ENCODE peak calls at places on chromosome 12, in six cellular contexts. V, U, O, W, H and Z are unnamed samples.

GRCh38 chr12:132451172-132451835 is 38.6 kb upstream of the FBRSL1 start:
- DNase-seq in V (no peak), U (no peak), O (no peak), W (peak; percentile 48), H (no peak), Z (peak; percentile 85)

GRCh38 chr12:93541578-93542217 is 30.8 kb upstream of the SOCS2 start:
- DNase-seq in V (no peak), U (no peak), O (no peak), W (no peak), H (no peak), Z (no peak)

GRCh38 chr12:12684375-12685106 is 11.4 kb downstream of the GPR19 start:
- DNase-seq in V (no peak), U (peak; percentile 20), O (peak; percentile 63), W (no peak), H (peak; percentile 67), Z (no peak)

GRCh38 chr12:132167610-132168310 is 23.5 kb downstream of the NOC4L start:
- DNase-seq in V (no peak), U (no peak), O (no peak), W (no peak), H (no peak), Z (peak; percentile 85)

GRCh38 chr12:72523754-72524153 is 251.6 kb downstream of the TRHDE start:
- DNase-seq in V (no peak), U (no peak), O (no peak), W (no peak), H (no peak), Z (no peak)

GRCh38 chr12:51590347-51591019 is 550 bp upstream of the SCN8A start:
- DNase-seq in V (peak; percentile 22), U (peak; percentile 27), O (peak; percentile 46), W (peak; percentile 60), H (peak; percentile 94), Z (no peak)

GRCh38 chr12:124994435-124994975 is 1.1 kb downstream of the BRI3BP start:
- DNase-seq in V (no peak), U (peak; percentile 34), O (peak; percentile 21), W (no peak), H (no peak), Z (no peak)

GRCh38 chr12:93723568-93723930 is 46.4 kb downstream of the CRADD start:
- DNase-seq in V (no peak), U (no peak), O (no peak), W (no peak), H (no peak), Z (no peak)

GRCh38 chr12:54412348-54412747 is 6.7 kb downstream of the ITGA5 start:
- DNase-seq in V (no peak), U (no peak), O (no peak), W (no peak), H (no peak), Z (no peak)

GRCh38 chr12:129226005-129226404 is 372.7 kb downstream of the GLT1D1 start:
- DNase-seq in V (no peak), U (no peak), O (no peak), W (no peak), H (no peak), Z (no peak)

GRCh38 chr12:91139264-91139663 is 28.0 kb upstream of the LUM start:
- DNase-seq in V (no peak), U (no peak), O (no peak), W (no peak), H (no peak), Z (no peak)

GRCh38 chr12:77847665-77848431 is 17.2 kb downstream of the NAV3 start:
- DNase-seq in V (no peak), U (peak; percentile 98), O (peak; percentile 90), W (no peak), H (no peak), Z (no peak)

GRCh38 chr12:32944195-32944594 is 47.6 kb upstream of the PKP2 start:
- DNase-seq in V (no peak), U (peak; percentile 74), O (peak; percentile 83), W (no peak), H (no peak), Z (no peak)

GRCh38 chr12:5440973-5441372 is 9.1 kb downstream of the NTF3 start:
- DNase-seq in V (no peak), U (no peak), O (no peak), W (no peak), H (no peak), Z (no peak)

GRCh38 chr12:7271904-7272303 is 32.0 kb upstream of the ACSM4 start:
- DNase-seq in V (no peak), U (peak; percentile 11), O (no peak), W (no peak), H (no peak), Z (no peak)

GRCh38 chr12:27276275-27276674 is 32.2 kb downstream of the STK38L start:
- DNase-seq in V (no peak), U (no peak), O (no peak), W (no peak), H (no peak), Z (no peak)
- TF ChIP-seq CTCF in V (no peak), U (no peak), O (no peak), W (no peak), H (no peak), Z (no peak)

DNA sequence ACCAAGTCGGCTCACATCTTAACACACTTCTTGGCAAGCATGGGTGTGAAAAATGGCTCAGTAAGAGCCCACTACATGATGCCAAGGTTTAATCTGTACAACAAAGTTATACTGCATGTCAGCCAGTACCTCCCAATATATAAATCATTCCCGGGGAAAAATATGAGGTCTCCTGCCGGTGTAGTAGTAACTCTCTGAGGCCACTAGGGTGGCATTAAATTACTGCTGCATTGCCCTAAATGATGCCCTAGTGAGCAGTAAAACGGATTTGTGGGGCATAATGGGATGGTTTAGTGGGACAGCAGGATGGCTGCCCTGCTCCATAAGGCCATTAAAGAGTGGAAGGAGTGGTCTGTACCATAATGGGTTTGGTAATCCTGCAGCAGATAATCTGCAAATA is 267.7 kb downstream of the MED13L start:
- DNase-seq in V (no peak), U (no peak), O (peak; percentile 11), W (no peak), H (no peak), Z (no peak)
- TF ChIP-seq CTCF in V (peak; percentile 19), U (peak; percentile 45), O (peak; percentile 44), W (peak; percentile 36), H (peak; percentile 72), Z (peak; percentile 65)

GRCh38 chr12:82760423-82760822 is 73.7 kb downstream of the TMTC2 start:
- DNase-seq in V (no peak), U (no peak), O (no peak), W (no peak), H (no peak), Z (no peak)

GRCh38 chr12:82757059-82757458 is 70.4 kb downstream of the TMTC2 start:
- DNase-seq in V (no peak), U (no peak), O (no peak), W (no peak), H (no peak), Z (no peak)

GRCh38 chr12:82757611-82758010 is 70.9 kb downstream of the TMTC2 start:
- DNase-seq in V (no peak), U (no peak), O (no peak), W (no peak), H (no peak), Z (no peak)

GRCh38 chr12:82756303-82756702 is 69.6 kb downstream of the TMTC2 start:
- DNase-seq in V (no peak), U (no peak), O (no peak), W (no peak), H (no peak), Z (no peak)

DNA sequence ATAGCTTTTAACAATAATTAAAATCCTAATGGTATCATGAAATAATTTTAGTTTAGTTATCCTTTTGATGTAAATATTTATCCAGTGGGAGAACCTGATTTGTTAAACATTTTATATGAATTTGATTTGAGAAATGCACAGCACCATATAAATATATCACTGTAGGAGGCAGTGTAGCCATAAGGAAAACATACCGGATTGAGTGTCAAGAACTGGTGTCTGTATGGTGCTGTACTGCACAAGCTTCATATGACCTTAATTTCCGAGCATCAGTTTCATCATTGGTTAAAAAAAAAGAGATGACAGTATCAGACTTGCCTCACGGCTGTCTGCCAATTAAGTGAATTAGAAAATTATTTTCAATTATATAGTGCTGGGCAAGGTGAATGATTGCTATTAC is 72.0 kb downstream of the TMTC2 start:
- DNase-seq in V (no peak), U (no peak), O (peak; percentile 13), W (no peak), H (no peak), Z (no peak)
- TF ChIP-seq CTCF in V (no peak), U (peak; percentile 49), O (peak; percentile 20), W (peak; percentile 12), H (no peak), Z (peak; percentile 69)

DNA sequence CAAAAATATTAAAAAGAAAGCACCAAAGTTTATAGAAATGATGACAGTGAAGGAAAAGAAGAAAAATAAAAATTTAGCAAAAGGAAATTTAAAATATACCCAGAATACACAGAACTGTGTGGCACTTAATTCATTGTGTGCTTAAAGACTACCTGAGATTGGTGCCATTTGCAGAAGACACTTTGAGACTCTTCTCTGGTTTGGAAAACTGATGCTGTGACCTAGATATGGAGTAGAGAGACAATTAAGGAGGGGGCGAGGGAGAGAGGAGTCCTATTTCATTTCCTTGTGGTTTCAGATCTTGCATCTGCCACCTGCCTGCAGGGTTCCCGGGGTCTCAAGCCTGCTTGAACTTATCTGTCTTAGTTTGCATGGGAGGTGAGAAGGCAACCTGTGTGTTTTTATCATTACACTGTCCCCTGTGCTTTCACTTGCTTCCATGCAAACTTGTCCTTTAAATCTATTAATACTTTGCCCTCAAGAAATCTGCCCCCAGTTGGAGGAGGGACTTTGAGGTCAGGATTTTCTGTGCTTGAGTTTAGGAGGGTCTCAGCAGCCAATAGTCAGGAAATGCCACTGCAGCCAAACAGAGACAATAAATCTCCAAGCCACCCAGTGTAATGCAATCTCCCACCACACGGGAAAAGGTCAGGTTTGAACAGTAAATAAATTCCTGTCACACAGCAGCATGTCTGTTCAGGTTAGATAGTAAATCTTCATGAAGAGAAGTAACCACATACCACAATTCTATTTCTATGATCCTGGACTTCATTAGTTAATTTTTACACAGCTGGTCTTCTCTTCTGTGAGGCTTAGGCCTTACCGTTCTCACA is 119.4 kb downstream of the CAND1 start:
- DNase-seq in V (no peak), U (peak; percentile 63), O (peak; percentile 15), W (no peak), H (peak; percentile 16), Z (no peak)
- TF ChIP-seq CTCF in V (no peak), U (peak; percentile 43), O (peak; percentile 33), W (no peak), H (peak; percentile 72), Z (peak; percentile 41)

GRCh38 chr12:74906224-74906623 is 303.4 kb downstream of the KCNC2 start:
- DNase-seq in V (no peak), U (no peak), O (no peak), W (no peak), H (no peak), Z (no peak)

GRCh38 chr12:74899031-74899829 is 310.4 kb downstream of the KCNC2 start:
- DNase-seq in V (no peak), U (no peak), O (peak; percentile 35), W (no peak), H (no peak), Z (no peak)

GRCh38 chr12:74900232-74900631 is 309.4 kb downstream of the KCNC2 start:
- DNase-seq in V (no peak), U (no peak), O (no peak), W (no peak), H (no peak), Z (no peak)

GRCh38 chr12:74897425-74898211 is 312.0 kb downstream of the KCNC2 start:
- DNase-seq in V (no peak), U (peak; percentile 84), O (peak; percentile 96), W (no peak), H (no peak), Z (no peak)

GRCh38 chr12:74903522-74903921 is 306.1 kb downstream of the KCNC2 start:
- DNase-seq in V (no peak), U (peak; percentile 55), O (peak; percentile 56), W (no peak), H (no peak), Z (no peak)
- TF ChIP-seq CTCF in V (no peak), U (peak; percentile 43), O (peak; percentile 28), W (no peak), H (peak; percentile 55), Z (peak; percentile 52)